ENCODE peak calls at places on chromosomes 7 and 10, in six cellular contexts. I is cardiac muscle cell, J is A549, M is MM.1S, Q is brain microvascular endothelial cell, W is left lung. X is an unnamed sample.

GRCh38 chr10:2985729-2986232 is 81.6 kb upstream of the PFKP start:
- DNase-seq in Q (peak), M (no peak), J (peak), W (peak), I (no peak), X (peak)

GRCh38 chr10:57769298-57769697 is 498.4 kb downstream of the IPMK start:
- DNase-seq in J (no peak), Q (no peak), W (no peak), M (no peak), I (no peak), X (no peak)

GRCh38 chr7:82534687-82535086 is 91.1 kb upstream of the CACNA2D1 start:
- DNase-seq in W (no peak), Q (peak), M (no peak), J (no peak), I (peak), X (no peak)

GRCh38 chr10:84291389-84291788 is 37.0 kb upstream of the CCSER2 start:
- DNase-seq in I (peak), M (peak), J (no peak), Q (peak), W (no peak), X (no peak)

GRCh38 chr7:32587431-32587948 is 92.2 kb downstream of the AVL9 start:
- DNase-seq in I (peak), J (peak), M (no peak), W (no peak), Q (peak), X (no peak)

GRCh38 chr7:43467406-43467805 is 115.5 kb upstream of the STK17A start:
- DNase-seq in M (no peak), W (no peak), I (peak), Q (peak), J (no peak), X (no peak)

GRCh38 chr7:75575488-75576112 is 83.5 kb downstream of the SPDYE5 start:
- DNase-seq in Q (no peak), W (no peak), M (peak), J (no peak), I (no peak), X (no peak)

GRCh38 chr10:6314620-6315205 is 112.0 kb downstream of the PFKFB3 start:
- DNase-seq in W (peak), Q (no peak), J (peak), I (no peak), M (no peak), X (no peak)

GRCh38 chr10:137606-138005 is 2.4 kb downstream of the ZMYND11 start:
- DNase-seq in M (no peak), Q (no peak), I (no peak), J (no peak), W (no peak), X (no peak)

GRCh38 chr10:103476046-103476768 is 2.8 kb downstream of the CALHM3 start:
- DNase-seq in M (peak), I (peak), Q (no peak), W (no peak), J (no peak), X (no peak)

GRCh38 chr10:67955614-67956013 is 71.2 kb downstream of the SIRT1 start:
- DNase-seq in M (no peak), Q (no peak), I (no peak), J (no peak), W (no peak), X (no peak)

GRCh38 chr10:20254078-20254477 is 437.8 kb downstream of the PLXDC2 start:
- DNase-seq in W (no peak), I (peak), J (no peak), Q (no peak), M (no peak), X (no peak)

GRCh38 chr7:138170959-138171703 is 94.9 kb downstream of the AKR1D1 start:
- DNase-seq in J (no peak), W (no peak), M (peak), I (no peak), Q (no peak), X (no peak)

GRCh38 chr7:8442814-8443304 is 9.4 kb downstream of the NXPH1 start:
- DNase-seq in M (no peak), J (no peak), I (peak), Q (peak), W (peak), X (peak)

GRCh38 chr10:28008054-28008453 is 9.2 kb upstream of the ODAD2 start:
- DNase-seq in M (no peak), J (no peak), W (no peak), I (no peak), Q (no peak), X (no peak)

GRCh38 chr7:75608451-75609122 is 116.5 kb downstream of the SPDYE5 start:
- DNase-seq in I (no peak), M (no peak), W (no peak), J (no peak), Q (no peak), X (no peak)

GRCh38 chr10:116771101-116771705 is 28.8 kb upstream of the HSPA12A start:
- DNase-seq in Q (peak), I (peak), J (peak), M (no peak), W (peak), X (no peak)

GRCh38 chr7:36796850-36797618 is 72.7 kb upstream of the AOAH start:
- DNase-seq in W (no peak), J (no peak), M (no peak), I (no peak), Q (no peak), X (no peak)

GRCh38 chr10:5589963-5590511 is 65.3 kb downstream of the CALML3 start:
- DNase-seq in W (no peak), I (peak), M (no peak), Q (peak), J (peak), X (no peak)

GRCh38 chr10:97207131-97207530 is 21.4 kb upstream of the SLIT1 start:
- DNase-seq in W (no peak), J (no peak), Q (no peak), M (no peak), I (no peak), X (no peak)

GRCh38 chr7:12674861-12675260 is 12.6 kb upstream of the ARL4A start:
- DNase-seq in I (peak), Q (peak), J (no peak), W (no peak), M (peak), X (no peak)

DNA sequence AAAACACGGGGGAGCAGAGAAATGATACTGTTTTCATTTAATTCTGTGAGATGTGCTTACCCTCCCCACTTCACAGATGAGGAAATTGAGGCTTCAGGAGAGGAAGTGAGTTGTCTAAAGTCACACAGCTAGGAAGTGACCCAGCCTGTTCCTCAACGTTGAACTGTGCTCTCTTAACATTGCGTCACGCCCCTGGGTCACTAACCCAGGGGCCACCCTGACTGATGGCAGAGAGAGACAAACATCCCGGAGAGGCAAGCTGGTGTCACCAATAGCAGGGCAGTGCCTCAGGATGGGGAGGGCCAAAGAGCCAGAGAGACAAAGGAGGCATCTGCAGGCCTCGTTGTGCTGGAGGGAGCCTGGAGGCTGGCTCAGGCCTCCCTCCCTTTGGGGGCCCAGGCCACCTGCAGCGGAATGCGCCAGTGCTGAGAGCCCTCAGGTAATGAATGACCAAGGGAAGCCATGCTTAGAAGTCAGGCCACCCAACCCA is 81.4 kb downstream of the C10orf105 start:
- DNase-seq in W (peak), I (no peak), J (no peak), Q (no peak), M (no peak), X (no peak)
- H3K4me3 ChIP-seq in W (no peak), I (no peak), J (no peak), Q (no peak), M (no peak), X (no peak)

DNA sequence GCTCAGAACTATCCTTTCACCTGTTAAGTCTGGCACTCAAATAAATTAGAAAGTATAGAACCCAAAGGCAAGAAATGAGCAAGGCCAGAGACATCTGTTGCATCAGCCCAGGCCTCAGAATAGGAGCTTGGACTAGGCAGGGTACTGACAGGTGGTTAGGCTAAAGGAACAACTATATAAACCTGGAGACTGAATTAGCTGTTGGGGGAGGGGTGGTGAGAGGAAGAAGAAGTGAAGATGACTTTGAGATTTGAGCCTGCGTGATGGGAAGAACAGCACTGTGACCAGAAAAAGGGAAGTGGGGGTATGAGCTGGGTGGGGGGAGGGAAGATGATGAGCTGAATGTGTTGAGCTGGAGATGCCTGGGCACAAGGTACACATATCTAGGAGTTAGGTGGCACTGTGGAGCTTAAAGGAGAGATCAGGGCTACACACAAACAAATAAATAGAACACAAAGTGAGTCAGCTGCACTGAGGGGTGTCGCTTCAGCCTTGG is 244.7 kb downstream of the PTEN start:
- DNase-seq in I (no peak), M (peak), W (no peak), J (no peak), Q (no peak), X (no peak)
- TF ChIP-seq CTCF in I (no peak), M (peak), W (no peak), J (no peak), Q (no peak), X (no peak)

DNA sequence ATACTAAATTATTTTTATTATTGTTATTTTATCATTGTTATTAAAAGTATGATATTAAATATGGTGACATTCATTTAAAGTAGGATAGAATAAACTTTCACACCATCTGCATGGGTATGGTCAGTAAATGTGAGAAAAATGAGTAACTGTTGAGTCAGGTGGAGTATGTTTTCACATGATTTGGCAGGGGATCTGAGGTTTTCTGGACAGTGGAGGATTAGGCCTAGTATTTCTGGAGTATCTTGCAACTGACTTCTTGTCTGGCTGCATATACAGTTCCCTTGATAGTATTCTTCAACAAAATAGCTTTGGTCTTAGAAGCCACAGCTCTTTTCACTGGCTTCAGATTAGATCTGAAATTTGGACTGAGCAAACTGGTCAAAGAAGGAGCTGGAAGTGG is 54.5 kb downstream of the GBF1 start:
- DNase-seq in I (peak), Q (peak), J (no peak), W (no peak), M (no peak), X (peak)
- H3K4me3 ChIP-seq in I (no peak), Q (no peak), J (no peak), W (no peak), M (no peak), X (no peak)

GRCh38 chr10:130915065-130915464 is 396.5 kb downstream of the TCERG1L start:
- DNase-seq in J (no peak), W (no peak), M (no peak), I (no peak), Q (no peak), X (no peak)
- TF ChIP-seq CTCF in J (no peak), W (no peak), M (no peak), I (no peak), Q (no peak), X (no peak)

GRCh38 chr10:123402656-123403055 is 248.5 kb downstream of the BUB3 start:
- DNase-seq in I (no peak), M (peak), Q (no peak), W (no peak), J (no peak), X (no peak)
- H3K4me3 ChIP-seq in I (no peak), M (peak), Q (no peak), W (no peak), J (no peak), X (no peak)

GRCh38 chr7:7157177-7157886 is 25.0 kb upstream of the C1GALT1 start:
- DNase-seq in M (peak), I (peak), W (no peak), J (no peak), Q (peak), X (peak)
- TF ChIP-seq CTCF in M (no peak), I (no peak), W (no peak), J (no peak), Q (no peak), X (no peak)

DNA sequence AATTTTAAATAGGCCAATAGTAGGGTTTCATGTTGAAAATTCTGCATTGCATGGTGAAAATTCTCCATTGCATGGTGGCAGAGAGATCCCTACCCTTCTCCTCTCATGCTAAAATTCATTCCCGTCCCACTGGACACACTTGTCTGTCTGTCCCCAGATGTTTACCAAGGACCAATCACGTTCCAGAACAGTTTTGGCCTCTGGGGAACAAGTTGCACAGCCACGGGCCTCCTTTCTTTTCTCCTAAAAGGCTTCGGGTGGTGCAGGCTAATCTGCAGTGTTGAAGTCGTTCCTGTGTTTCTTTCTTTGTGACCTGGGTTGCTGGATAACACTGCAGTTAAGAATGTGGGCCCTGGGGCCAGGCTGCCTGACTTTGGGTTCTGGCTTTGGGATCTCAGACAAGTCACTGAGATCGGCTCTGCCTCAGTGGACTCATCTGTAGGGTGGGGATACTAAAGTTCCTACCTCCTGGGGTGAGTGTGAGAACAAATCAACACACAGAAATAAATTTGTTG is 113.1 kb upstream of the FAM204A start:
- DNase-seq in W (no peak), Q (no peak), I (no peak), J (no peak), M (no peak), X (no peak)
- H3K4me3 ChIP-seq in W (no peak), Q (no peak), I (no peak), J (no peak), M (no peak), X (no peak)

GRCh38 chr10:101137271-101137670 is 6.2 kb downstream of the TLX1 start:
- DNase-seq in I (no peak), M (no peak), W (no peak), Q (no peak), J (no peak), X (no peak)

GRCh38 chr10:101140950-101141621 is 10.0 kb downstream of the TLX1 start:
- DNase-seq in I (no peak), W (no peak), M (no peak), Q (no peak), J (no peak), X (no peak)

GRCh38 chr10:101138788-101139420 is 7.8 kb downstream of the TLX1 start:
- DNase-seq in M (no peak), Q (no peak), I (no peak), W (no peak), J (no peak), X (no peak)

GRCh38 chr10:101140084-101140949 is 9.2 kb downstream of the TLX1 start:
- DNase-seq in Q (no peak), J (no peak), I (no peak), W (no peak), M (no peak), X (no peak)

GRCh38 chr10:101139421-101139911 is 8.4 kb downstream of the TLX1 start:
- DNase-seq in W (no peak), J (no peak), Q (no peak), I (peak), M (no peak), X (no peak)
- TF ChIP-seq CTCF in W (no peak), J (no peak), Q (peak), I (peak), M (no peak), X (peak)

GRCh38 chr10:120195984-120196712 is 260.9 kb upstream of the PLPP4 start:
- DNase-seq in Q (no peak), I (no peak), M (no peak), W (no peak), J (no peak), X (no peak)
- H3K4me3 ChIP-seq in Q (no peak), I (no peak), M (no peak), W (no peak), J (no peak), X (no peak)

DNA sequence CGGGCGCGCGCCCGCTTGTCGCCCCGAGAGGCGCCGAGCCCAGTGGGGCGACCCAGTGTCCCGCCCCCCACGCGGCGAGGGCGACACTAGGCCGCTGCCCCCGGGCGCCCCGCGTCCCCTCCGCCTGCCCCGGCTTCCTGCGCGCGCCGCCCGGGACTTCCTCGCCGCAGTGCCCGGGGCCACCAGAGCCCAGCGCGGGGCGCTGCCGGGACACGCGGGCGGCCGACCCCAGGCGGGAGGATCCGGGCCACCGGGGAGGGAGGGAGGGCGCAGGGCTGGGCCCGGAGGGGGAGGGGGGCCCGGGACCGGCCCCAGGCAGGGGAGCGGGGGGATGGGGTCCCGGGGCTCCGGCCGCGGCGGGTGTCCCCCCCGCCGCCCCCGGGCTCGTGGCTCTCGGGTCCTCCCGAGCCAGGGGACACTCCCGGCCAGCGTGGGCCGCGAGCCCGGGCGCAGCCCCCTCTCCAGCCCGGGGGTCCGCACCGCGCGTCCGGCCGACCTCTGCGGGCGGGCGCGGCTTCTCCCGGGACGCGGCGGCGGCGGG is 435 bp upstream of the PWWP2B start:
- DNase-seq in J (no peak), M (peak), Q (no peak), W (no peak), I (peak), X (no peak)
- TF ChIP-seq CTCF in J (peak), M (no peak), Q (peak), W (no peak), I (no peak), X (no peak)